ENCODE peak calls at places on chromosomes 7 and 10, in six cellular contexts. G, Z, U, T, H and K are unnamed samples.

GRCh38 chr10:24963646-24964045 is 11.2 kb upstream of the PRTFDC1 start:
- DNase-seq in G (no peak), Z (no peak), U (no peak), T (no peak), H (no peak), K (no peak)

GRCh38 chr7:141102436-141102835 is 28.6 kb downstream of the TMEM178B start:
- DNase-seq in G (no peak), Z (no peak), U (no peak), T (no peak), H (no peak), K (no peak)

GRCh38 chr10:14397069-14397468 is 66.3 kb upstream of the FRMD4A start:
- DNase-seq in G (no peak), Z (no peak), U (no peak), T (no peak), H (no peak), K (no peak)

GRCh38 chr7:108488902-108489538 is 32.8 kb upstream of the NRCAM start:
- DNase-seq in G (peak; percentile 32), Z (no peak), U (peak; percentile 87), T (no peak), H (peak; percentile 77), K (no peak)

GRCh38 chr7:141097430-141097829 is 23.6 kb downstream of the TMEM178B start:
- DNase-seq in G (peak; percentile 6), Z (no peak), U (no peak), T (no peak), H (peak; percentile 60), K (peak; percentile 44)

GRCh38 chr10:101289541-101289940 is 60.3 kb upstream of the LBX1 start:
- DNase-seq in G (no peak), Z (no peak), U (no peak), T (no peak), H (no peak), K (no peak)

GRCh38 chr7:49630513-49630912 is 142.9 kb upstream of the VWC2 start:
- DNase-seq in G (no peak), Z (no peak), U (no peak), T (no peak), H (no peak), K (no peak)

GRCh38 chr7:53531-53930 is 138.8 kb upstream of the FAM20C start:
- DNase-seq in G (no peak), Z (no peak), U (no peak), T (no peak), H (no peak), K (peak; percentile 26)

GRCh38 chr7:149125189-149125863 is 798 bp downstream of the ZNF425 start:
- DNase-seq in G (no peak), Z (no peak), U (no peak), T (no peak), H (no peak), K (no peak)

GRCh38 chr10:94315975-94316464 is 46.7 kb downstream of the NOC3L start:
- DNase-seq in G (no peak), Z (no peak), U (peak; percentile 13), T (peak; percentile 67), H (no peak), K (no peak)

GRCh38 chr7:78953090-78953489 is 500.4 kb downstream of the MAGI2 start:
- DNase-seq in G (no peak), Z (no peak), U (no peak), T (no peak), H (no peak), K (no peak)

GRCh38 chr10:52215745-52216361 is 98.2 kb upstream of the DKK1 start:
- DNase-seq in G (peak; percentile 73), Z (peak; percentile 32), U (peak; percentile 79), T (peak; percentile 65), H (peak; percentile 68), K (peak; percentile 73)

GRCh38 chr10:47022311-47023131 is 111.3 kb downstream of the PTPN20 start:
- DNase-seq in G (no peak), Z (no peak), U (no peak), T (no peak), H (no peak), K (no peak)

GRCh38 chr7:41328544-41328943 is 374.3 kb downstream of the INHBA start:
- DNase-seq in G (no peak), Z (no peak), U (no peak), T (no peak), H (no peak), K (no peak)

GRCh38 chr10:37860494-37861190 is 3.2 kb upstream of the ZNF248 start:
- DNase-seq in G (peak; percentile 27), Z (no peak), U (no peak), T (peak; percentile 27), H (no peak), K (peak; percentile 33)

GRCh38 chr7:158078161-158078910 is 509.3 kb downstream of the PTPRN2 start:
- DNase-seq in G (no peak), Z (no peak), U (no peak), T (no peak), H (no peak), K (no peak)

GRCh38 chr10:26832960-26833359 is 27.8 kb downstream of the ABI1 start:
- DNase-seq in G (no peak), Z (no peak), U (no peak), T (no peak), H (no peak), K (no peak)

GRCh38 chr10:10056958-10057357 is 960.7 kb upstream of the CELF2 start:
- DNase-seq in G (no peak), Z (no peak), U (no peak), T (no peak), H (no peak), K (no peak)

GRCh38 chr7:55178292-55178862 is 159.6 kb downstream of the EGFR start:
- DNase-seq in G (no peak), Z (no peak), U (no peak), T (no peak), H (no peak), K (no peak)

GRCh38 chr7:107069457-107069856 is 25.0 kb downstream of the PRKAR2B start:
- DNase-seq in G (no peak), Z (no peak), U (no peak), T (no peak), H (no peak), K (no peak)

GRCh38 chr7:102463841-102464576 is 654 bp downstream of the ALKBH4 start:
- DNase-seq in G (no peak), Z (no peak), U (no peak), T (no peak), H (peak; percentile 41), K (peak; percentile 53)

GRCh38 chr7:13992621-13992982 is 3.1 kb upstream of the ETV1 start:
- DNase-seq in G (no peak), Z (no peak), U (no peak), T (no peak), H (no peak), K (no peak)
- H3K4me3 ChIP-seq in G (no peak overlapping the region), Z (no peak overlapping the region), U (no peak overlapping the region), T (no peak overlapping the region), H (peak overlapping the region; percentile 23), K (no peak overlapping the region)

GRCh38 chr7:25117226-25118047 is 7.6 kb downstream of the CYCS start:
- DNase-seq in G (no peak), Z (peak; percentile 91), U (no peak), T (peak; percentile 39), H (peak; percentile 21), K (no peak)
- TF ChIP-seq MYC in G (no peak), Z (no peak), U (no peak), T (no peak), H (no peak), K (no peak)

DNA sequence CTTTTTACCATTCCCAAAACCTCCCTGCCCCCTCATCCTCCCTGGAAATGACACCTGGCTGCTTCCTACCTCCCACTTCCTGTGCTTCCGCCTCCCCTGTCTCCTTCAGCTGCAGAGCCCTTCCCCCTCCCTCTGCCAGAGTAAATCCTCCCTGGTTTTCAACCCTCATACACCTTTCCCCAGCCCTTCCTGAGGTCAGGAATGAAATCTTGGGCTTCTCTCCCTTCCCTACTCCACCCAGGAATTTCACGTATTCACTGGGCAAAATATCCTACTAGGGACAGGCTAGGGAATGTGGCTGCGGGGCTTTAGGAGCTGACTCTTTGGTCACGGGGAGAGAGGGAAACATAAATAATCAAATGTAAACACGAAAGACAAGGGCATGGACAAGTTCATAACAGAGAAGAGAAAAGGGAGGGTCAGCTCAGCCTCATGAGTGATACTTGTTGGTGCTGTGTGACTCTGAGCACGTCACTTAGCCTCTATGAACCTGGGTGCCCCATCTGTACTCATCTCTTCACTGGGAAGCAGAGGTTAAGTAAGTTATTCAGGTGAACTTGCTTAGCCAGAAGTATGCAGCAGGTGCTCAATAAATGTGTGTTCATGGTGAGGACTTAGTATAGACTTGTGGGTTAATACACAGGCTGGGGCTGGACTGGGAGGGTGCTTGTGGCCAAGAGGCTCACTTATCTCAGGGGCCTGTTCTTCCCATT is 10.1 kb upstream of the DUSP5 start:
- DNase-seq in G (peak; percentile 91), Z (no peak), U (no peak), T (peak; percentile 24), H (no peak), K (no peak)
- H3K4me3 ChIP-seq in G (no peak overlapping the region), Z (no peak overlapping the region), U (no peak overlapping the region), T (no peak overlapping the region), H (no peak overlapping the region), K (no peak overlapping the region)

GRCh38 chr10:29618341-29619171 is 16.2 kb downstream of the SVIL start:
- DNase-seq in G (peak; percentile 37), Z (no peak), U (no peak), T (peak; percentile 90), H (no peak), K (no peak)
- TF ChIP-seq MYC in G (no peak), Z (no peak), U (no peak), T (no peak), H (no peak), K (no peak)

GRCh38 chr7:4885317-4885807 is 1.8 kb upstream of the RADIL start:
- DNase-seq in G (no peak), Z (no peak), U (no peak), T (no peak), H (no peak), K (no peak)

GRCh38 chr7:4880218-4880617 is 3.3 kb downstream of the RADIL start:
- DNase-seq in G (no peak), Z (no peak), U (no peak), T (no peak), H (no peak), K (no peak)

GRCh38 chr7:4883352-4884144 is at the start of gene RADIL:
- DNase-seq in G (peak; percentile 95), Z (no peak), U (peak; percentile 89), T (peak; percentile 82), H (peak; percentile 95), K (peak; percentile 50)

GRCh38 chr7:4882169-4882741 is 1.3 kb downstream of the RADIL start:
- DNase-seq in G (no peak), Z (no peak), U (peak; percentile 59), T (no peak), H (peak; percentile 60), K (no peak)

DNA sequence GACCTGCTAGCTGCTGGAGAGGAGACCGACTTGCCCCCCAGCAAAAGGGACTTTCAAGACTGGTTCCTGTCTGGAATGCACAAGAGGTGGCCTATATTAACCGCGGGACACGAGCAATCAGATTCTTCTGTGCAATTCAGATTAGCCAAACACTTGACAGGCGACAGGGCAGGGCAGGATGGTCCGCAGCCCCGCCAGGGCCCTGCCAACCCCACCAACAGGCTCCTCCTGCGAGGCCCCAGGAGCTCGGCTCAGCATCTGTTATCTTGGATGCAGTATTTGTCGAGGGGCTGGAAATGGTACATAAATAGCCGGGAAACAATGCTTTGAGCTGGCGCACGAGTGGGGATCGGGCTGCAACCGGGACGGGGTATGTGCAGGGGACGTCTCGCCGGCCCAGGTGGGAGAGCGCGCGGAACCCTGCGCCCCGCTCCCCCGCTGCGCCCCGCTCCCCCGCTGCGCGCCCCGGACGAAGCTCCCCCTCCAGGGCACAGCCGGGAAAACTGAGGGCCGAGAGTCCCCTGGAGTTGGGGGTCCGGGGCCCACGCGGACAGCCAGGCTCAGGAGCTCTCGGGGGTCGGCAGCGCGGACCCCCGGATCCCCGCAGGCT is 669 bp downstream of the RADIL start:
- DNase-seq in G (no peak), Z (no peak), U (no peak), T (no peak), H (no peak), K (no peak)
- H3K4me3 ChIP-seq in G (peak overlapping the region; percentile 71), Z (no peak overlapping the region), U (peak overlapping the region; percentile 3), T (peak overlapping the region; percentile 40), H (peak overlapping the region; percentile 70), K (no peak overlapping the region)